ENCODE peak calls at places on chromosomes 2 and 18, in eight cellular contexts. One of them, this sample, is unnamed.

GRCh38 chr2:167844714-167845530 is 402.5 kb downstream of the STK39 start:
- DNase-seq in stomach: no peak
- DNase-seq in transverse colon: peak
- DNase-seq in spleen: no peak
- DNase-seq in HCT116: peak
- DNase-seq in suprapubic skin: no peak
- DNase-seq in upper lobe of left lung: no peak
- DNase-seq in endothelial cell of umbilical vein: no peak
- DNase-seq in this sample: no peak

GRCh38 chr2:219369447-219369861 is 18.3 kb downstream of the DNPEP start:
- DNase-seq in upper lobe of left lung: no peak
- DNase-seq in suprapubic skin: no peak
- DNase-seq in stomach: peak
- DNase-seq in transverse colon: peak
- DNase-seq in endothelial cell of umbilical vein: peak
- DNase-seq in spleen: no peak
- DNase-seq in HCT116: no peak
- DNase-seq in this sample: no peak

GRCh38 chr2:239494578-239494977 is 93.8 kb upstream of the HDAC4 start:
- DNase-seq in stomach: no peak
- DNase-seq in upper lobe of left lung: no peak
- DNase-seq in HCT116: no peak
- DNase-seq in spleen: no peak
- DNase-seq in suprapubic skin: no peak
- DNase-seq in endothelial cell of umbilical vein: no peak
- DNase-seq in transverse colon: no peak
- DNase-seq in this sample: no peak

GRCh38 chr2:45833968-45834344 is 182.5 kb downstream of the PRKCE start:
- DNase-seq in transverse colon: no peak
- DNase-seq in HCT116: no peak
- DNase-seq in upper lobe of left lung: no peak
- DNase-seq in stomach: no peak
- DNase-seq in spleen: no peak
- DNase-seq in endothelial cell of umbilical vein: no peak
- DNase-seq in suprapubic skin: no peak
- DNase-seq in this sample: no peak

GRCh38 chr18:24176727-24177416 is 38.0 kb downstream of the CABYR start:
- DNase-seq in suprapubic skin: no peak
- DNase-seq in spleen: peak
- DNase-seq in upper lobe of left lung: no peak
- DNase-seq in HCT116: peak
- DNase-seq in transverse colon: peak
- DNase-seq in stomach: peak
- DNase-seq in endothelial cell of umbilical vein: peak
- DNase-seq in this sample: peak

GRCh38 chr2:39547811-39548719 is 111.0 kb upstream of the MAP4K3 start:
- DNase-seq in stomach: no peak
- DNase-seq in HCT116: no peak
- DNase-seq in transverse colon: no peak
- DNase-seq in endothelial cell of umbilical vein: no peak
- DNase-seq in suprapubic skin: no peak
- DNase-seq in upper lobe of left lung: no peak
- DNase-seq in spleen: no peak
- DNase-seq in this sample: no peak

GRCh38 chr2:47653909-47654789 is 128.8 kb upstream of the MSH6 start:
- DNase-seq in spleen: no peak
- DNase-seq in HCT116: no peak
- DNase-seq in transverse colon: peak
- DNase-seq in suprapubic skin: no peak
- DNase-seq in upper lobe of left lung: no peak
- DNase-seq in endothelial cell of umbilical vein: no peak
- DNase-seq in stomach: no peak
- DNase-seq in this sample: no peak

GRCh38 chr2:233912799-233913423 is 4.3 kb upstream of the TRPM8 start:
- DNase-seq in HCT116: no peak
- DNase-seq in transverse colon: no peak
- DNase-seq in spleen: no peak
- DNase-seq in stomach: no peak
- DNase-seq in endothelial cell of umbilical vein: peak
- DNase-seq in suprapubic skin: no peak
- DNase-seq in upper lobe of left lung: no peak
- DNase-seq in this sample: no peak

GRCh38 chr2:11865378-11865777 is 118.9 kb downstream of the LPIN1 start:
- DNase-seq in endothelial cell of umbilical vein: no peak
- DNase-seq in HCT116: no peak
- DNase-seq in stomach: no peak
- DNase-seq in spleen: peak
- DNase-seq in suprapubic skin: no peak
- DNase-seq in upper lobe of left lung: no peak
- DNase-seq in transverse colon: no peak
- DNase-seq in this sample: no peak

GRCh38 chr2:66443183-66443976 is 8.5 kb downstream of the MEIS1 start:
- DNase-seq in suprapubic skin: peak
- DNase-seq in HCT116: no peak
- DNase-seq in stomach: no peak
- DNase-seq in endothelial cell of umbilical vein: no peak
- DNase-seq in transverse colon: no peak
- DNase-seq in spleen: peak
- DNase-seq in upper lobe of left lung: peak
- DNase-seq in this sample: no peak
- TF ChIP-seq POLR2AphosphoS5 in suprapubic skin: no peak
- TF ChIP-seq POLR2AphosphoS5 in HCT116: no peak
- TF ChIP-seq POLR2AphosphoS5 in stomach: no peak
- TF ChIP-seq POLR2AphosphoS5 in endothelial cell of umbilical vein: no peak
- TF ChIP-seq POLR2AphosphoS5 in transverse colon: no peak
- TF ChIP-seq POLR2AphosphoS5 in spleen: no peak
- TF ChIP-seq POLR2AphosphoS5 in upper lobe of left lung: no peak
- TF ChIP-seq POLR2AphosphoS5 in this sample: no peak

GRCh38 chr2:65079017-65079416 is 22.8 kb downstream of the CEP68 start:
- DNase-seq in HCT116: no peak
- DNase-seq in transverse colon: no peak
- DNase-seq in upper lobe of left lung: no peak
- DNase-seq in spleen: no peak
- DNase-seq in endothelial cell of umbilical vein: no peak
- DNase-seq in suprapubic skin: no peak
- DNase-seq in stomach: no peak
- DNase-seq in this sample: no peak
- TF ChIP-seq POLR2A in HCT116: no peak
- TF ChIP-seq POLR2A in transverse colon: no peak
- TF ChIP-seq POLR2A in upper lobe of left lung: no peak
- TF ChIP-seq POLR2A in spleen: no peak
- TF ChIP-seq POLR2A in endothelial cell of umbilical vein: no peak
- TF ChIP-seq POLR2A in suprapubic skin: no peak
- TF ChIP-seq POLR2A in stomach: no peak
- TF ChIP-seq POLR2A in this sample: peak

DNA sequence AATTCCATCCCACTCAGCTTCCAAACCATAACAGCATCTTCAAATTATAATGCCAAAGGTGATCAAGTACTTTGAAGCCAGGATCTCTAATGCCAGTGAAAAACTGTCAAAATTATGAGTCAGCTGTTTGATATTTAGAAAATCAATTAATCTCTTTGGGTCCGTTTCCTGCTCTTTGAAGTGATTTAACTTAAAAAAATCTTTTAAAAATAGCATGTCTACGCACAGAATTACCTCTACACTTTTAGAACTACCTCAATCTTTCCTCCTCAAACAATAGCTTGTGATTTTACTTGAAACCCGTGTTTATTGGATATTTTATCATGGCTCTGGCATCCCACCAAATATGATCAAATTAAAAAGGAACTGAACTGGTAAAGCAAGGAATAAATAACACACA is 31.3 kb upstream of the TANK start:
- DNase-seq in suprapubic skin: no peak
- DNase-seq in upper lobe of left lung: no peak
- DNase-seq in endothelial cell of umbilical vein: peak
- DNase-seq in spleen: no peak
- DNase-seq in transverse colon: no peak
- DNase-seq in HCT116: no peak
- DNase-seq in stomach: no peak
- DNase-seq in this sample: no peak
- TF ChIP-seq POLR2AphosphoS5 in suprapubic skin: no peak
- TF ChIP-seq POLR2AphosphoS5 in upper lobe of left lung: no peak
- TF ChIP-seq POLR2AphosphoS5 in endothelial cell of umbilical vein: no peak
- TF ChIP-seq POLR2AphosphoS5 in spleen: no peak
- TF ChIP-seq POLR2AphosphoS5 in transverse colon: no peak
- TF ChIP-seq POLR2AphosphoS5 in HCT116: no peak
- TF ChIP-seq POLR2AphosphoS5 in stomach: no peak
- TF ChIP-seq POLR2AphosphoS5 in this sample: no peak

GRCh38 chr2:207624170-207625013 is 802 bp downstream of the METTL21A start:
- DNase-seq in spleen: peak
- DNase-seq in stomach: peak
- DNase-seq in transverse colon: peak
- DNase-seq in HCT116: no peak
- DNase-seq in endothelial cell of umbilical vein: peak
- DNase-seq in upper lobe of left lung: peak
- DNase-seq in suprapubic skin: peak
- DNase-seq in this sample: peak

GRCh38 chr2:207630491-207630890 is 5.3 kb upstream of the METTL21A start:
- DNase-seq in transverse colon: no peak
- DNase-seq in suprapubic skin: no peak
- DNase-seq in HCT116: no peak
- DNase-seq in spleen: no peak
- DNase-seq in endothelial cell of umbilical vein: no peak
- DNase-seq in upper lobe of left lung: no peak
- DNase-seq in stomach: no peak
- DNase-seq in this sample: no peak

GRCh38 chr2:207621640-207622039 is 3.6 kb downstream of the METTL21A start:
- DNase-seq in transverse colon: no peak
- DNase-seq in HCT116: no peak
- DNase-seq in suprapubic skin: no peak
- DNase-seq in upper lobe of left lung: peak
- DNase-seq in spleen: no peak
- DNase-seq in stomach: no peak
- DNase-seq in endothelial cell of umbilical vein: no peak
- DNase-seq in this sample: no peak

GRCh38 chr2:207629553-207629952 is 4.4 kb upstream of the METTL21A start:
- DNase-seq in suprapubic skin: no peak
- DNase-seq in stomach: no peak
- DNase-seq in upper lobe of left lung: no peak
- DNase-seq in HCT116: no peak
- DNase-seq in transverse colon: no peak
- DNase-seq in spleen: no peak
- DNase-seq in endothelial cell of umbilical vein: no peak
- DNase-seq in this sample: no peak

GRCh38 chr2:207625014-207625755 is at the start of gene METTL21A:
- DNase-seq in upper lobe of left lung: peak
- DNase-seq in transverse colon: peak
- DNase-seq in endothelial cell of umbilical vein: peak
- DNase-seq in stomach: peak
- DNase-seq in HCT116: peak
- DNase-seq in spleen: peak
- DNase-seq in suprapubic skin: peak
- DNase-seq in this sample: peak
- TF ChIP-seq POLR2A in upper lobe of left lung: no peak
- TF ChIP-seq POLR2A in transverse colon: peak
- TF ChIP-seq POLR2A in endothelial cell of umbilical vein: no peak
- TF ChIP-seq POLR2A in stomach: no peak
- TF ChIP-seq POLR2A in HCT116: peak
- TF ChIP-seq POLR2A in spleen: no peak
- TF ChIP-seq POLR2A in suprapubic skin: no peak
- TF ChIP-seq POLR2A in this sample: peak

DNA sequence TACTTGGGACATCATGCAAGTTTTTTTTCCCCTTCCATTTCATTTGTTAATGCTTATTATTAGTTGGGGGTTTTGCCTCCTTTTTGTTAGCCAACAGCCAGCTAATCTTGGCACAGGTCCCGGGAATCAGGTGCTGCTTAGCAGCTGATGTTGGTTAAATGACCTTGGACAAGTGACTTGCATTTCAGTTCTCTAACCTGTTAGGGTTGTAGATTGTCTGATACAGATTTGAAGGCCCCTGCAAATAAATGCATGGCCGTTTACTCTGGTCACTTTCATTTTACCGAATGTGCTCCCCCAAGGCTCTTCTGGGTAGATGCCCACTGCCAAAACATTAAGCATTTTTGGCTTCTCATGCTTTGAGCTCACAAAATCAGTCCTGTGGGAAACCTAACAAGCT is 120.9 kb downstream of the SPTBN1 start:
- DNase-seq in stomach: peak
- DNase-seq in transverse colon: no peak
- DNase-seq in upper lobe of left lung: no peak
- DNase-seq in endothelial cell of umbilical vein: peak
- DNase-seq in HCT116: no peak
- DNase-seq in suprapubic skin: no peak
- DNase-seq in spleen: no peak
- DNase-seq in this sample: no peak
- TF ChIP-seq POLR2AphosphoS5 in stomach: peak
- TF ChIP-seq POLR2AphosphoS5 in transverse colon: no peak
- TF ChIP-seq POLR2AphosphoS5 in upper lobe of left lung: no peak
- TF ChIP-seq POLR2AphosphoS5 in endothelial cell of umbilical vein: no peak
- TF ChIP-seq POLR2AphosphoS5 in HCT116: no peak
- TF ChIP-seq POLR2AphosphoS5 in suprapubic skin: no peak
- TF ChIP-seq POLR2AphosphoS5 in spleen: no peak
- TF ChIP-seq POLR2AphosphoS5 in this sample: no peak

DNA sequence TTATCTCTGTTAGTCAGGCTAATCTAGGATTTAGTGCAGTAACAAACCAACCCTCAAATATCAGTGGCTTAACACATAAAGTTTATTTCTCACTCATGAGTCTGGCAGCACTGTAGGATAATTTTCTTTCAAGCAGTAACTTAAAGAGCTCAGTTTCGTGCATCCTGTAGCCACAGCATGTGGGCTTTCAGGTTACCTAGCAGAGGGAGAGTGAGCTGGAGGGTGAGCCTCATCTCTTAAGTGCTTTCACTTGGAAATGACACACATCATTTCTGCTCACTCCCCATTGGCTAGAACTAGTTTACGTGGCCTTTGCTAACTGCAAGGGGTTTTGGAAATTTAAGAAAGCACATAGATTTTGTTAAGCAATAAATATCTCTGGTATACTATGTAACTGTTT is 96.9 kb downstream of the KCNS3 start:
- DNase-seq in suprapubic skin: no peak
- DNase-seq in transverse colon: no peak
- DNase-seq in spleen: no peak
- DNase-seq in HCT116: no peak
- DNase-seq in endothelial cell of umbilical vein: no peak
- DNase-seq in upper lobe of left lung: no peak
- DNase-seq in stomach: no peak
- DNase-seq in this sample: no peak
- TF ChIP-seq POLR2A in suprapubic skin: no peak
- TF ChIP-seq POLR2A in transverse colon: no peak
- TF ChIP-seq POLR2A in spleen: no peak
- TF ChIP-seq POLR2A in HCT116: no peak
- TF ChIP-seq POLR2A in endothelial cell of umbilical vein: no peak
- TF ChIP-seq POLR2A in upper lobe of left lung: no peak
- TF ChIP-seq POLR2A in stomach: no peak
- TF ChIP-seq POLR2A in this sample: no peak

This sample was measured in GM12892.